ENCODE peak calls at places on chromosomes 3 and 15, in four cellular contexts. A, P, Z and F are unnamed samples.

GRCh38 chr3:168025076-168025475 is 70.6 kb downstream of the GOLIM4 start:
- DNase-seq in A (no peak), P (no peak), Z (no peak), F (no peak)

GRCh38 chr3:177498037-177498857 is 301.0 kb upstream of the TBL1XR1 start:
- DNase-seq in A (no peak), P (no peak), Z (no peak), F (no peak)

GRCh38 chr3:172218350-172219323 is 179.3 kb downstream of the FNDC3B start:
- DNase-seq in A (peak), P (no peak), Z (no peak), F (no peak)

GRCh38 chr3:169710619-169711018 is 47.1 kb upstream of the MECOM start:
- DNase-seq in A (no peak), P (no peak), Z (no peak), F (no peak)

GRCh38 chr3:37905987-37906674 is 44.5 kb downstream of the CTDSPL start:
- DNase-seq in A (no peak), P (peak), Z (no peak), F (no peak)

GRCh38 chr3:146746190-146746589 is 141.0 kb upstream of the PLSCR5 start:
- DNase-seq in A (no peak), P (no peak), Z (no peak), F (no peak)

GRCh38 chr15:87977907-87978306 is 278.6 kb downstream of the NTRK3 start:
- DNase-seq in A (no peak), P (no peak), Z (no peak), F (no peak)

GRCh38 chr15:99729920-99730319 is 3.3 kb downstream of the LYSMD4 start:
- DNase-seq in A (no peak), P (no peak), Z (no peak), F (no peak)

GRCh38 chr15:98889930-98890695 is 117.5 kb downstream of the PGPEP1L start:
- DNase-seq in A (no peak), P (no peak), Z (no peak), F (no peak)

GRCh38 chr3:128426128-128426921 is 40.4 kb downstream of the DNAJB8 start:
- DNase-seq in A (no peak), P (peak), Z (no peak), F (no peak)

GRCh38 chr3:187450791-187451190 is 82.6 kb downstream of the RTP4 start:
- DNase-seq in A (no peak), P (no peak), Z (no peak), F (no peak)

GRCh38 chr3:64936570-64936969 is 248.8 kb upstream of the ADAMTS9 start:
- DNase-seq in A (no peak), P (no peak), Z (no peak), F (no peak)

GRCh38 chr3:3798641-3799113 is 554 bp upstream of the LRRN1 start:
- DNase-seq in A (no peak), P (no peak), Z (peak), F (peak)

GRCh38 chr15:67834593-67835348 is 5.1 kb downstream of the RNU6-1 start:
- DNase-seq in A (no peak), P (no peak), Z (no peak), F (no peak)

GRCh38 chr15:71804695-71805470 is 5.5 kb upstream of the NR2E3 start:
- DNase-seq in A (no peak), P (no peak), Z (no peak), F (no peak)

GRCh38 chr15:68421798-68422402 is 10.1 kb downstream of the ITGA11 start:
- DNase-seq in A (no peak), P (no peak), Z (no peak), F (no peak)

GRCh38 chr3:9915252-9916141 is 1.4 kb upstream of the IL17RC start:
- DNase-seq in A (no peak), P (peak), Z (no peak), F (no peak)

GRCh38 chr15:96160269-96160668 is 170.2 kb upstream of the NR2F2 start:
- DNase-seq in A (no peak), P (no peak), Z (no peak), F (no peak)

GRCh38 chr3:106534206-106534605 is 665.4 kb upstream of the CBLB start:
- DNase-seq in A (no peak), P (no peak), Z (no peak), F (no peak)

GRCh38 chr3:34020761-34021635 is 222.6 kb downstream of the PDCD6IP start:
- DNase-seq in A (no peak), P (no peak), Z (no peak), F (no peak)

GRCh38 chr3:34024447-34025240 is 226.2 kb downstream of the PDCD6IP start:
- DNase-seq in A (no peak), P (no peak), Z (no peak), F (no peak)

GRCh38 chr3:34020221-34020620 is 221.8 kb downstream of the PDCD6IP start:
- DNase-seq in A (no peak), P (no peak), Z (no peak), F (no peak)

GRCh38 chr3:34019158-34019557 is 220.7 kb downstream of the PDCD6IP start:
- DNase-seq in A (no peak), P (no peak), Z (no peak), F (no peak)

GRCh38 chr3:34022147-34022546 is 223.7 kb downstream of the PDCD6IP start:
- DNase-seq in A (no peak), P (no peak), Z (no peak), F (no peak)
- H3K4me3 ChIP-seq in A (no peak), P (no peak), Z (no peak), F (no peak)

GRCh38 chr15:39061952-39062464 is 497.4 kb upstream of the RASGRP1 start:
- DNase-seq in A (no peak), P (no peak), Z (peak), F (no peak)
- TF ChIP-seq SUZ12 in A (no peak), P (no peak), Z (no peak), F (no peak)

GRCh38 chr3:195119461-195120198 is 151.3 kb downstream of the XXYLT1 start:
- DNase-seq in A (no peak), P (peak), Z (peak), F (peak)
- H3K4me3 ChIP-seq in A (no peak), P (no peak), Z (peak), F (no peak)

GRCh38 chr3:190486201-190486865 is 27.6 kb upstream of the IL1RAP start:
- DNase-seq in A (no peak), P (no peak), Z (no peak), F (no peak)
- TF ChIP-seq SUZ12 in A (no peak), P (no peak), Z (no peak), F (no peak)

DNA sequence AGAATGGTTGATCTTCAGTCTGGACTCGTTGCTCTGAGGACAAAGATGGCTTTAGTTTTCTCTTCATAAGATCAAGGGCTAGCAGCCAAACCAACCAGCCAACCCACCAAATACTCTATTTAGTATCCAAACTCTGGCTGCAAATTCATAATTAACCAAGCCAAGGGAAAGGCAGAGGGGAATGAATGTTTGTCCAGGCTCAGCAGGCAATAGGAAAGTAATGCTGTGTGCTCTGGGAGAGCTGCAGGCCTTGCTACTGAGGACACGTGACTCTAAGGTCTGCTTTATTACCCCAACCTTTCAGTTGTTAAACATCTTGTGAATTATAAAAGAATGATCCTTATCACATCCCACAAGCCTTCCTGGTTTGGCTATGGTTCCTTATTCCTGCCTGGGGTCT is 52.3 kb upstream of the GALNT15 start:
- DNase-seq in A (no peak), P (no peak), Z (no peak), F (no peak)
- H3K4me3 ChIP-seq in A (no peak), P (no peak), Z (no peak), F (no peak)

GRCh38 chr15:29570931-29571727 is 251.1 kb downstream of the TJP1 start:
- DNase-seq in A (no peak), P (no peak), Z (no peak), F (peak)
- TF ChIP-seq SUZ12 in A (peak), P (no peak), Z (no peak), F (no peak)

DNA sequence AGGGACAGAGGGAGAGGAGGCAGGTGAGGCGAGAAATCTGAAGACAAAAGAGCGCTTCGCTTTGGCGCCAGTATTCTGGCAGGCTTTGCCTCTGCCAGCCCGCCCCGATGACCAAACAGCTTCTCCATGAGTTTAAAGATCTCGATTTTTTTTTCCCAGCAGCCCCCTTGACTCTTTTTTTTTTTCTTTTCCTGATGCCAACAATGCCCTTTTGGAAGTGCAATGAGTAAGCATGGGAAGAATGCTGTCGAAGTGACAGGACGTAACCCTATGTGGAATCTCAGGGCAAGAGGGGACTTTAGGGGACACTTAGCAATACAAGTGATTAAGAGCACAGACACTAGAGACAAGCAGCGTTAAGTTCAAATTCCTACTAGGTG is 211.7 kb downstream of the FGF12 start:
- DNase-seq in A (no peak), P (no peak), Z (no peak), F (peak)
- H3K4me3 ChIP-seq in A (no peak), P (no peak), Z (peak), F (peak)